ENCODE peak calls at places on chromosomes 12 and 14, in four cellular contexts. One of them, this sample, is unnamed.

GRCh38 chr14:64684091-64684490 is 20.1 kb upstream of the PLEKHG3 start:
- DNase-seq in PC-3: no peak
- DNase-seq in fibroblast of lung: peak
- DNase-seq in K562: no peak
- DNase-seq in this sample: no peak

GRCh38 chr12:113436586-113436985 is 14.4 kb downstream of the SDSL start:
- DNase-seq in PC-3: no peak
- DNase-seq in fibroblast of lung: no peak
- DNase-seq in K562: no peak
- DNase-seq in this sample: no peak

GRCh38 chr14:62101189-62101588 is 339.0 kb downstream of the SNAPC1 start:
- DNase-seq in PC-3: no peak
- DNase-seq in fibroblast of lung: no peak
- DNase-seq in K562: no peak
- DNase-seq in this sample: no peak

GRCh38 chr12:28937196-28937595 is 211.9 kb upstream of the FAR2 start:
- DNase-seq in PC-3: peak
- DNase-seq in fibroblast of lung: peak
- DNase-seq in K562: no peak
- DNase-seq in this sample: peak

GRCh38 chr12:69397978-69398377 is 38.4 kb downstream of the YEATS4 start:
- DNase-seq in PC-3: peak
- DNase-seq in fibroblast of lung: no peak
- DNase-seq in K562: no peak
- DNase-seq in this sample: no peak

GRCh38 chr14:71388862-71389261 is 481.6 kb downstream of the PCNX1 start:
- DNase-seq in PC-3: peak
- DNase-seq in fibroblast of lung: no peak
- DNase-seq in K562: no peak
- DNase-seq in this sample: no peak

GRCh38 chr12:67388331-67389163 is 119.4 kb downstream of the CAND1 start:
- DNase-seq in PC-3: peak
- DNase-seq in fibroblast of lung: no peak
- DNase-seq in K562: no peak
- DNase-seq in this sample: no peak

GRCh38 chr14:69443296-69443805 is 41.2 kb upstream of the PLEKHD1 start:
- DNase-seq in PC-3: no peak
- DNase-seq in fibroblast of lung: no peak
- DNase-seq in K562: no peak
- DNase-seq in this sample: peak

GRCh38 chr12:54082402-54082892 is 28.8 kb downstream of the HOXC4 start:
- DNase-seq in PC-3: no peak
- DNase-seq in fibroblast of lung: no peak
- DNase-seq in K562: peak
- DNase-seq in this sample: no peak

GRCh38 chr12:41205070-41205715 is 17.1 kb downstream of the PDZRN4 start:
- DNase-seq in PC-3: no peak
- DNase-seq in fibroblast of lung: no peak
- DNase-seq in K562: no peak
- DNase-seq in this sample: no peak

GRCh38 chr14:35112641-35113040 is 9.1 kb downstream of the PPP2R3C start:
- DNase-seq in PC-3: no peak
- DNase-seq in fibroblast of lung: no peak
- DNase-seq in K562: no peak
- DNase-seq in this sample: no peak

GRCh38 chr14:33782923-33783322 is 168.0 kb downstream of the EGLN3 start:
- DNase-seq in PC-3: no peak
- DNase-seq in fibroblast of lung: no peak
- DNase-seq in K562: no peak
- DNase-seq in this sample: no peak

GRCh38 chr14:54225457-54225856 is 171.3 kb upstream of the CDKN3 start:
- DNase-seq in PC-3: no peak
- DNase-seq in fibroblast of lung: no peak
- DNase-seq in K562: no peak
- DNase-seq in this sample: no peak

GRCh38 chr12:10211101-10211974 is 1.3 kb upstream of the GABARAPL1 start:
- DNase-seq in PC-3: no peak
- DNase-seq in fibroblast of lung: no peak
- DNase-seq in K562: no peak
- DNase-seq in this sample: no peak

GRCh38 chr12:4228122-4228580 is 45.4 kb upstream of the CCND2 start:
- DNase-seq in PC-3: no peak
- DNase-seq in fibroblast of lung: no peak
- DNase-seq in K562: no peak
- DNase-seq in this sample: no peak

GRCh38 chr12:9331218-9331626 is 123.0 kb upstream of the PZP start:
- DNase-seq in PC-3: peak
- DNase-seq in fibroblast of lung: peak
- DNase-seq in K562: peak
- DNase-seq in this sample: peak

GRCh38 chr12:116880817-116881324 is 370 bp downstream of the HRK start:
- DNase-seq in PC-3: peak
- DNase-seq in fibroblast of lung: peak
- DNase-seq in K562: peak
- DNase-seq in this sample: peak

GRCh38 chr12:128928361-128928760 is 75.1 kb downstream of the GLT1D1 start:
- DNase-seq in PC-3: no peak
- DNase-seq in fibroblast of lung: no peak
- DNase-seq in K562: no peak
- DNase-seq in this sample: no peak

GRCh38 chr12:66916189-66916588 is 237.3 kb upstream of the GRIP1 start:
- DNase-seq in PC-3: no peak
- DNase-seq in fibroblast of lung: no peak
- DNase-seq in K562: no peak
- DNase-seq in this sample: peak

GRCh38 chr12:51391047-51391837 is at the start of gene GALNT6:
- DNase-seq in PC-3: peak
- DNase-seq in fibroblast of lung: no peak
- DNase-seq in K562: peak
- DNase-seq in this sample: peak

GRCh38 chr14:88289214-88289613 is 33.9 kb downstream of the KCNK10 start:
- DNase-seq in PC-3: peak
- DNase-seq in fibroblast of lung: peak
- DNase-seq in K562: no peak
- DNase-seq in this sample: peak

GRCh38 chr14:88286309-88286708 is 36.8 kb downstream of the KCNK10 start:
- DNase-seq in PC-3: no peak
- DNase-seq in fibroblast of lung: no peak
- DNase-seq in K562: no peak
- DNase-seq in this sample: no peak

GRCh38 chr14:88289996-88290395 is 33.1 kb downstream of the KCNK10 start:
- DNase-seq in PC-3: no peak
- DNase-seq in fibroblast of lung: no peak
- DNase-seq in K562: no peak
- DNase-seq in this sample: no peak
- H3K9ac ChIP-seq in PC-3: no peak
- H3K9ac ChIP-seq in fibroblast of lung: no peak
- H3K9ac ChIP-seq in K562: no peak
- H3K9ac ChIP-seq in this sample: no peak

GRCh38 chr14:101122114-101122854 is 218.8 kb upstream of the RTL1 start:
- DNase-seq in PC-3: no peak
- DNase-seq in fibroblast of lung: no peak
- DNase-seq in K562: no peak
- DNase-seq in this sample: no peak
- H3K9ac ChIP-seq in PC-3: no peak
- H3K9ac ChIP-seq in fibroblast of lung: no peak
- H3K9ac ChIP-seq in K562: no peak
- H3K9ac ChIP-seq in this sample: no peak

DNA sequence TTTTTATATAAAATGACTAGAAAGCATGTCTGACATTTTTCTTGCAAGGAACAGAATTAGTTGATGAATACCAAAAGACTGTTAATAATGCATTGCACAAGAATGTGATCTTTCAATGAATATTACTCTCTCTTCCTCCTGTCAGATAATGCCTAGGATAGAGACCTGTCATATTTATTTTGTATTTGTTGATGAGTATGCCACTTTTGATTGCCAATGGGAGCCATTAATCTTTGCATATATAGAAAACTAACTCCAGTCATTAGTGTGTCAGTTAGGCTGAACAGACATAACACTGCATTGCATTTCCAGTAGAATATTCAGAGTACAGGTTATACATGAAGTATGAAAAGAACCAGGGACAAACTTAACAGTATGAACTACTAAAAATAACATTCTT is 1125.3 kb downstream of the LRFN5 start:
- DNase-seq in PC-3: no peak
- DNase-seq in fibroblast of lung: no peak
- DNase-seq in K562: no peak
- DNase-seq in this sample: no peak
- H3K9ac ChIP-seq in PC-3: no peak
- H3K9ac ChIP-seq in fibroblast of lung: no peak
- H3K9ac ChIP-seq in K562: no peak
- H3K9ac ChIP-seq in this sample: no peak

GRCh38 chr12:50195832-50196231 is 28.7 kb upstream of the CERS5 start:
- DNase-seq in PC-3: peak
- DNase-seq in fibroblast of lung: no peak
- DNase-seq in K562: no peak
- DNase-seq in this sample: no peak
- H3K9ac ChIP-seq in PC-3: no peak
- H3K9ac ChIP-seq in fibroblast of lung: no peak
- H3K9ac ChIP-seq in K562: no peak
- H3K9ac ChIP-seq in this sample: no peak

GRCh38 chr12:42760550-42760949 is 171.0 kb upstream of the PRICKLE1 start:
- DNase-seq in PC-3: no peak
- DNase-seq in fibroblast of lung: no peak
- DNase-seq in K562: no peak
- DNase-seq in this sample: no peak

GRCh38 chr12:42763682-42764081 is 174.1 kb upstream of the PRICKLE1 start:
- DNase-seq in PC-3: no peak
- DNase-seq in fibroblast of lung: no peak
- DNase-seq in K562: no peak
- DNase-seq in this sample: no peak

GRCh38 chr12:42762395-42762925 is 172.9 kb upstream of the PRICKLE1 start:
- DNase-seq in PC-3: no peak
- DNase-seq in fibroblast of lung: no peak
- DNase-seq in K562: no peak
- DNase-seq in this sample: no peak

GRCh38 chr12:42759622-42760273 is 170.2 kb upstream of the PRICKLE1 start:
- DNase-seq in PC-3: peak
- DNase-seq in fibroblast of lung: peak
- DNase-seq in K562: no peak
- DNase-seq in this sample: no peak

GRCh38 chr12:42761601-42762350 is 172.2 kb upstream of the PRICKLE1 start:
- DNase-seq in PC-3: peak
- DNase-seq in fibroblast of lung: no peak
- DNase-seq in K562: no peak
- DNase-seq in this sample: no peak
- H3K9ac ChIP-seq in PC-3: no peak
- H3K9ac ChIP-seq in fibroblast of lung: no peak
- H3K9ac ChIP-seq in K562: no peak
- H3K9ac ChIP-seq in this sample: no peak